ENCODE peak calls at places on chromosomes 1 and 21, in five cellular contexts. O is tibial artery, H is brain microvascular endothelial cell, F is small intestine, X is heart left ventricle. C is an unnamed sample.

GRCh38 chr1:25433389-25434186 is 2.9 kb downstream of the MACO1 start:
- DNase-seq in O (peak), H (no peak), F (no peak), X (no peak), C (no peak)

GRCh38 chr1:12619396-12620141 is 1.6 kb upstream of the DHRS3 start:
- DNase-seq in O (peak), H (peak), F (peak), X (peak), C (peak)

GRCh38 chr1:182348916-182349747 is 42.5 kb downstream of the GLUL start:
- DNase-seq in O (peak), H (peak), F (no peak), X (peak), C (no peak)

GRCh38 chr1:33171993-33172813 is 9.6 kb downstream of the TRIM62 start:
- DNase-seq in O (no peak), H (no peak), F (no peak), X (no peak), C (no peak)

GRCh38 chr1:75984781-75985180 is 52.6 kb upstream of the ASB17 start:
- DNase-seq in O (no peak), H (no peak), F (no peak), X (no peak), C (no peak)

GRCh38 chr21:45570826-45571601 is 28.8 kb upstream of the SLC19A1 start:
- DNase-seq in O (no peak), H (peak), F (no peak), X (no peak), C (no peak)

GRCh38 chr1:147077936-147078605 is 94.2 kb downstream of the PRKAB2 start:
- DNase-seq in O (no peak), H (no peak), F (no peak), X (no peak), C (no peak)

GRCh38 chr1:90724926-90725325 is 7.8 kb upstream of the BARHL2 start:
- DNase-seq in O (no peak), H (no peak), F (no peak), X (no peak), C (no peak)

GRCh38 chr1:207925210-207925609 is 14.3 kb upstream of the CD34 start:
- DNase-seq in O (peak), H (peak), F (no peak), X (peak), C (no peak)

GRCh38 chr1:910881-911721 is 12.6 kb upstream of the SAMD11 start:
- DNase-seq in O (no peak), H (no peak), F (peak), X (no peak), C (no peak)

GRCh38 chr1:98260421-98260820 is 339.6 kb upstream of the DPYD start:
- DNase-seq in O (no peak), H (no peak), F (no peak), X (no peak), C (no peak)

GRCh38 chr21:36722370-36723368 is 23.8 kb downstream of the SIM2 start:
- DNase-seq in O (no peak), H (no peak), F (no peak), X (no peak), C (no peak)

GRCh38 chr1:165218666-165219065 is 137.8 kb downstream of the LMX1A start:
- DNase-seq in O (no peak), H (no peak), F (no peak), X (no peak), C (no peak)

GRCh38 chr1:221494670-221495069 is 247.2 kb downstream of the DUSP10 start:
- DNase-seq in O (no peak), H (peak), F (peak), X (peak), C (no peak)

DNA sequence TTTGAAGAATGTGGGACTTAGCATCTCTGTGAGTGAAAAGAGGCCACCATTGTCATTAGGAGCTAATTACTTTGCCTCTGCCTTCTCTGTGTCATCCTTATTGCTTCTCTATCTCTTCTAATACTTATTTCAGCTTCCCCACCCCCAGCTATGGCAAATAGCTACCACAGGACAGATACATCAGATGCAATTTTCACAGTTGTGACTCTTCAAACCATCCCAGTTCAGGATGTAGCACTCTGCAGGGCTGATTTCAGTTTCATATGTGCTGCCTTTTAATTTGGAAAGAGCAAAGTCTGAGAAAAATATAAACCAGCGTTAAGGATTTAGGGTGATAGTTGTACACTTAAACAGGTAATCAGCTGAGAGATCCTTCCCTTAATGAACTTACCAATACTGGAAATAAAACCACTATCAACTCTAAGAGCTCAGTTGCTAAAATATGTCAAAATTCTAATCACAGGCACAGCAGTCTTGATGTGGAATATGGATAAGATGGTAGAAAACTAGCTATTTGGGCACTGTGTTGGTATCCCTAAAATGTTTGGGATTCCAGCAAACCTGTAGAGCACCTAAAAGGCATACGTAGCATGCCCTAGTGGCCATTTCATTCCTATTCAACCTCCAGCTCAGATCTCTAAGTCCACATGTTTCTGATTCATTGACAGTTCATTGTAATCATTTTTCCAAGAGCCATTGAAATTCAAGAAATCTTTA is 148.4 kb downstream of the SYT2 start:
- DNase-seq in O (no peak), H (no peak), F (no peak), X (no peak), C (peak)
- H3K4me3 ChIP-seq in O (no peak), H (no peak), F (no peak), X (no peak), C (no peak)

DNA sequence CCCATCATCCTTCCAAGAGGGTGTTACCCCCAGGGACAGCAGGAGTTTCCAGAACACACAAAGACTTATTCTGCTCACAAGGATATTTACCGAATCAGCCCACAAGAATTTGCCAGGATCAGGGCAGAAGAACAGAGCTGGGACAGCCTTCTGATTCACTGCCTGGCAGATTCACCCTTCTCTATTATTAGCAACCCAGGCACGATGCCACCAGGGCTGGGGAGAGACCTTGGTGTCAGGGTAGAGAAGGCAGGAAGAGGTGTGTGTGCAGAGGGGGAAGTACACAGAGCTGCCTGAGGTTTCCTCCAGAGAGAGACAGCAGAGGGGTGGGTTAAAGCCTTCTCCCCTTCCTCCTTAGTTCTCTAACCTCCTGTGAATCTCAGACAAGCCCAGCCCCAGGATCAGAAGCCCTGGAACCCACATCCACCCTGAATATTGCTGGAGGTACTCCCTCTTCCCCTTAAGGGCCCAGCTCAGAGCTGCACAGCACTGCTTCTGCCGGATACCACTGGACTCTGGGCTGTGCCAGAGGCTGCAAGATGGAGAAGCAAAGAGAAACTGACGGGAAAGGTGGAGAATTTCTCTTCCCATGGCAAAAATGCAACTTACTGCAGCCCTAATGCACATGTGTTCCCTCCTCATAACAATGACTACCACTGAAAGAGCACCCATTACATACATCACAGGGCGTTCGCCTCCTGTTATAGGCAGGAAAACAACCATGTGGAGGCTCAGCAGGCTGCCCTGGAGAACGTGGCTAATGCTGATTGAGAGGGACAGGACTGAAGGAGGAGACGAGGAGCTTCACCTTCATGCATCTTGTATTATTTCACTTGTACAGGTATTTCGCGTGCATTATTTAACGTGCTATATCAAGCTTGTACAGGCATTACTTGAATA is 61.7 kb downstream of the ITPKB start:
- DNase-seq in O (peak), H (peak), F (peak), X (peak), C (peak)
- H3K4me3 ChIP-seq in O (no peak), H (no peak), F (no peak), X (no peak), C (no peak)

GRCh38 chr1:228737613-228738012 is 2.3 kb downstream of the RHOU start:
- DNase-seq in O (no peak), H (no peak), F (peak), X (no peak), C (no peak)

GRCh38 chr1:228735871-228736586 is 750 bp downstream of the RHOU start:
- DNase-seq in O (peak), H (no peak), F (peak), X (peak), C (no peak)

GRCh38 chr1:228734881-228735801 is at the start of gene RHOU:
- DNase-seq in O (peak), H (no peak), F (peak), X (peak), C (no peak)

GRCh38 chr1:228739826-228740225 is 4.5 kb downstream of the RHOU start:
- DNase-seq in O (no peak), H (no peak), F (no peak), X (no peak), C (no peak)

GRCh38 chr1:228736844-228737415 is 1.7 kb downstream of the RHOU start:
- DNase-seq in O (no peak), H (no peak), F (peak), X (no peak), C (no peak)
- H3K4me3 ChIP-seq in O (peak), H (no peak), F (peak), X (peak), C (no peak)

GRCh38 chr1:62181531-62181930 is 13.1 kb upstream of the L1TD1 start:
- DNase-seq in O (no peak), H (no peak), F (no peak), X (no peak), C (no peak)
- H3K4me3 ChIP-seq in O (no peak), H (no peak), F (no peak), X (no peak), C (no peak)

DNA sequence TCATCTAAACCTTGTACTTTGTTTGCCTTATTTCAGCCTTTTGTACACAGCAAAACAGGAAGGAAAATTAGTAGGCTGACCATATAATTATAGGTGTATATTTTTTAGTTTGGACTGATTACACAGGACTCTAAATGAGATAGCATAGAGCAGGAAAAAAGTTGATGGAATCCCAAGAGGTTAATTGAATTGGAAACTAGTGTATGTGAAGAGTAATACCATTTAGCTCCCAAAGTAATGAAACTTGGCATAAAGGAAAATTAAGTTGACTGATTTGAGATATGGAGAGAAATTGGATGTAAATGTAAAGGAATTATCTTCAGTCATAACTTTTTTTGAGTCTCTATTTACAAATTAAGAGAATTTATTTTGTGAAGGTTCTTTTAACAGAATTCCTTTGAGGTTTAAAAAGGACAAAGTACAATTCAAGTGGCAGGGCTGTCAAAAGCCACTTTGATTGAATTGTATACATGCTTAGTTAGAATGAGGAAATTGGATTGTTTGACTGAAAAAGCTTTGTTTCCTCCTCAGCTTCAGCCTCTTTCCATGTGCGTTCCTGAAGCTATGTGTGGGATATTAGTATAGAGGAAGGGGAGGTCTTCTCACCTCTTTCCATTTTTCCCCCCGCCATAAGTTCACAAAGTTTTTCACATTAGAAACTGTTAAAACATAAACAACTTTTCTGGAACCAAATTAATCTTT is 26.4 kb downstream of the SNX27 start:
- DNase-seq in O (no peak), H (no peak), F (peak), X (no peak), C (no peak)
- H3K4me3 ChIP-seq in O (no peak), H (no peak), F (no peak), X (no peak), C (no peak)

GRCh38 chr1:9782897-9783296 is 40.9 kb downstream of the CLSTN1 start:
- DNase-seq in O (no peak), H (no peak), F (no peak), X (no peak), C (peak)

GRCh38 chr1:9785406-9785805 is 38.4 kb downstream of the CLSTN1 start:
- DNase-seq in O (no peak), H (no peak), F (no peak), X (no peak), C (no peak)

GRCh38 chr1:9792156-9793042 is 31.4 kb downstream of the CLSTN1 start:
- DNase-seq in O (no peak), H (no peak), F (peak), X (no peak), C (no peak)

GRCh38 chr1:9784508-9785133 is 39.1 kb downstream of the CLSTN1 start:
- DNase-seq in O (no peak), H (peak), F (peak), X (no peak), C (peak)

GRCh38 chr1:9787702-9788101 is 36.1 kb downstream of the CLSTN1 start:
- DNase-seq in O (no peak), H (no peak), F (no peak), X (no peak), C (peak)
- H3K4me3 ChIP-seq in O (no peak), H (no peak), F (no peak), X (no peak), C (peak)

C was measured in GM12865.